ENCODE peak calls at places on chromosomes 4 and X, in nine cellular contexts. One of them, this sample, is unnamed.

GRCh38 chr4:146472404-146472803 is 49.3 kb downstream of the SLC10A7 start:
- DNase-seq in T-helper 2 cell: no peak
- DNase-seq in GM23248: no peak
- DNase-seq in CD4-positive, CD25-positive, alpha-beta regulatory T cell: no peak
- DNase-seq in right cardiac atrium: no peak
- DNase-seq in upper lobe of right lung: no peak
- DNase-seq in CD8-positive, alpha-beta memory T cell: no peak
- DNase-seq in activated T-cell treated with anti-CD3 and anti-CD28 coated beads, Interleukin-2, amount 50 U/mL, for 72 hours: no peak
- DNase-seq in head of caudate nucleus: no peak
- DNase-seq in this sample: no peak

GRCh38 chr4:142353149-142353738 is 492.9 kb downstream of the INPP4B start:
- DNase-seq in T-helper 2 cell: no peak
- DNase-seq in right cardiac atrium: no peak
- DNase-seq in head of caudate nucleus: no peak
- DNase-seq in upper lobe of right lung: no peak
- DNase-seq in activated T-cell treated with anti-CD3 and anti-CD28 coated beads, Interleukin-2, amount 50 U/mL, for 72 hours: no peak
- DNase-seq in GM23248: peak; percentile 83
- DNase-seq in CD8-positive, alpha-beta memory T cell: no peak
- DNase-seq in CD4-positive, CD25-positive, alpha-beta regulatory T cell: peak; percentile 45
- DNase-seq in this sample: no peak

GRCh38 chr4:159608434-159608833 is 505.6 kb downstream of the RAPGEF2 start:
- DNase-seq in upper lobe of right lung: no peak
- DNase-seq in T-helper 2 cell: no peak
- DNase-seq in activated T-cell treated with anti-CD3 and anti-CD28 coated beads, Interleukin-2, amount 50 U/mL, for 72 hours: no peak
- DNase-seq in head of caudate nucleus: no peak
- DNase-seq in GM23248: no peak
- DNase-seq in right cardiac atrium: no peak
- DNase-seq in CD4-positive, CD25-positive, alpha-beta regulatory T cell: no peak
- DNase-seq in CD8-positive, alpha-beta memory T cell: no peak
- DNase-seq in this sample: no peak

GRCh38 chr4:6782846-6783110 is 251 bp downstream of the KIAA0232 start:
- DNase-seq in T-helper 2 cell: no peak
- DNase-seq in GM23248: no peak
- DNase-seq in upper lobe of right lung: no peak
- DNase-seq in right cardiac atrium: no peak
- DNase-seq in CD4-positive, CD25-positive, alpha-beta regulatory T cell: no peak
- DNase-seq in CD8-positive, alpha-beta memory T cell: no peak
- DNase-seq in head of caudate nucleus: no peak
- DNase-seq in activated T-cell treated with anti-CD3 and anti-CD28 coated beads, Interleukin-2, amount 50 U/mL, for 72 hours: no peak
- DNase-seq in this sample: no peak

GRCh38 chr4:133544097-133544496 is 395.0 kb downstream of the PCDH10 start:
- DNase-seq in head of caudate nucleus: no peak
- DNase-seq in CD8-positive, alpha-beta memory T cell: no peak
- DNase-seq in upper lobe of right lung: no peak
- DNase-seq in CD4-positive, CD25-positive, alpha-beta regulatory T cell: no peak
- DNase-seq in T-helper 2 cell: no peak
- DNase-seq in GM23248: no peak
- DNase-seq in right cardiac atrium: no peak
- DNase-seq in activated T-cell treated with anti-CD3 and anti-CD28 coated beads, Interleukin-2, amount 50 U/mL, for 72 hours: no peak
- DNase-seq in this sample: no peak

GRCh38 chrX:87376896-87377295 is 140.7 kb upstream of the KLHL4 start:
- DNase-seq in upper lobe of right lung: no peak
- DNase-seq in CD8-positive, alpha-beta memory T cell: no peak
- DNase-seq in CD4-positive, CD25-positive, alpha-beta regulatory T cell: no peak
- DNase-seq in head of caudate nucleus: no peak
- DNase-seq in activated T-cell treated with anti-CD3 and anti-CD28 coated beads, Interleukin-2, amount 50 U/mL, for 72 hours: no peak
- DNase-seq in right cardiac atrium: no peak
- DNase-seq in GM23248: no peak
- DNase-seq in T-helper 2 cell: no peak
- DNase-seq in this sample: no peak

GRCh38 chrX:15854080-15854655 is 445 bp downstream of the AP1S2 start:
- DNase-seq in right cardiac atrium: peak; percentile 84
- DNase-seq in CD8-positive, alpha-beta memory T cell: peak; percentile 56
- DNase-seq in GM23248: peak; percentile 44
- DNase-seq in head of caudate nucleus: peak; percentile 53
- DNase-seq in upper lobe of right lung: peak; percentile 78
- DNase-seq in T-helper 2 cell: peak; percentile 3
- DNase-seq in activated T-cell treated with anti-CD3 and anti-CD28 coated beads, Interleukin-2, amount 50 U/mL, for 72 hours: peak; percentile 57
- DNase-seq in CD4-positive, CD25-positive, alpha-beta regulatory T cell: no peak
- DNase-seq in this sample: peak; percentile 41

GRCh38 chrX:96994088-96994487 is 110.4 kb downstream of the RPA4 start:
- DNase-seq in right cardiac atrium: no peak
- DNase-seq in CD8-positive, alpha-beta memory T cell: no peak
- DNase-seq in GM23248: no peak
- DNase-seq in T-helper 2 cell: no peak
- DNase-seq in upper lobe of right lung: no peak
- DNase-seq in CD4-positive, CD25-positive, alpha-beta regulatory T cell: no peak
- DNase-seq in head of caudate nucleus: no peak
- DNase-seq in activated T-cell treated with anti-CD3 and anti-CD28 coated beads, Interleukin-2, amount 50 U/mL, for 72 hours: no peak
- DNase-seq in this sample: no peak

GRCh38 chr4:14096406-14096965 is 469.0 kb upstream of the BOD1L1 start:
- DNase-seq in T-helper 2 cell: no peak
- DNase-seq in CD4-positive, CD25-positive, alpha-beta regulatory T cell: no peak
- DNase-seq in activated T-cell treated with anti-CD3 and anti-CD28 coated beads, Interleukin-2, amount 50 U/mL, for 72 hours: no peak
- DNase-seq in GM23248: peak; percentile 73
- DNase-seq in right cardiac atrium: no peak
- DNase-seq in head of caudate nucleus: no peak
- DNase-seq in upper lobe of right lung: no peak
- DNase-seq in CD8-positive, alpha-beta memory T cell: no peak
- DNase-seq in this sample: no peak

GRCh38 chr4:8849266-8850073 is 22.2 kb downstream of the HMX1 start:
- DNase-seq in upper lobe of right lung: peak; percentile 48
- DNase-seq in T-helper 2 cell: no peak
- DNase-seq in head of caudate nucleus: no peak
- DNase-seq in CD8-positive, alpha-beta memory T cell: peak; percentile 34
- DNase-seq in activated T-cell treated with anti-CD3 and anti-CD28 coated beads, Interleukin-2, amount 50 U/mL, for 72 hours: no peak
- DNase-seq in GM23248: no peak
- DNase-seq in CD4-positive, CD25-positive, alpha-beta regulatory T cell: no peak
- DNase-seq in right cardiac atrium: no peak
- DNase-seq in this sample: no peak

GRCh38 chr4:153929651-153930050 is 140.8 kb upstream of the SFRP2 start:
- DNase-seq in upper lobe of right lung: no peak
- DNase-seq in activated T-cell treated with anti-CD3 and anti-CD28 coated beads, Interleukin-2, amount 50 U/mL, for 72 hours: no peak
- DNase-seq in GM23248: peak; percentile 11
- DNase-seq in head of caudate nucleus: no peak
- DNase-seq in CD4-positive, CD25-positive, alpha-beta regulatory T cell: no peak
- DNase-seq in right cardiac atrium: no peak
- DNase-seq in T-helper 2 cell: no peak
- DNase-seq in CD8-positive, alpha-beta memory T cell: no peak
- DNase-seq in this sample: no peak

GRCh38 chrX:43589735-43590515 is 66.2 kb upstream of the MAOA start:
- DNase-seq in GM23248: no peak
- DNase-seq in CD4-positive, CD25-positive, alpha-beta regulatory T cell: no peak
- DNase-seq in right cardiac atrium: no peak
- DNase-seq in T-helper 2 cell: no peak
- DNase-seq in upper lobe of right lung: no peak
- DNase-seq in head of caudate nucleus: no peak
- DNase-seq in CD8-positive, alpha-beta memory T cell: no peak
- DNase-seq in activated T-cell treated with anti-CD3 and anti-CD28 coated beads, Interleukin-2, amount 50 U/mL, for 72 hours: no peak
- DNase-seq in this sample: no peak

GRCh38 chr4:11881364-11881763 is 452.7 kb upstream of the HS3ST1 start:
- DNase-seq in GM23248: no peak
- DNase-seq in head of caudate nucleus: no peak
- DNase-seq in T-helper 2 cell: no peak
- DNase-seq in CD8-positive, alpha-beta memory T cell: no peak
- DNase-seq in right cardiac atrium: no peak
- DNase-seq in activated T-cell treated with anti-CD3 and anti-CD28 coated beads, Interleukin-2, amount 50 U/mL, for 72 hours: no peak
- DNase-seq in CD4-positive, CD25-positive, alpha-beta regulatory T cell: no peak
- DNase-seq in upper lobe of right lung: no peak
- DNase-seq in this sample: no peak

GRCh38 chr4:85147481-85148076 is 181.1 kb upstream of the WDFY3 start:
- DNase-seq in CD4-positive, CD25-positive, alpha-beta regulatory T cell: no peak
- DNase-seq in upper lobe of right lung: no peak
- DNase-seq in T-helper 2 cell: no peak
- DNase-seq in GM23248: peak; percentile 78
- DNase-seq in head of caudate nucleus: peak; percentile 76
- DNase-seq in right cardiac atrium: peak; percentile 81
- DNase-seq in CD8-positive, alpha-beta memory T cell: no peak
- DNase-seq in activated T-cell treated with anti-CD3 and anti-CD28 coated beads, Interleukin-2, amount 50 U/mL, for 72 hours: peak; percentile 3
- DNase-seq in this sample: no peak

GRCh38 chr4:116323606-116324005 is 761.8 kb downstream of the TRAM1L1 start:
- DNase-seq in CD4-positive, CD25-positive, alpha-beta regulatory T cell: no peak
- DNase-seq in GM23248: no peak
- DNase-seq in head of caudate nucleus: no peak
- DNase-seq in CD8-positive, alpha-beta memory T cell: no peak
- DNase-seq in right cardiac atrium: no peak
- DNase-seq in activated T-cell treated with anti-CD3 and anti-CD28 coated beads, Interleukin-2, amount 50 U/mL, for 72 hours: no peak
- DNase-seq in upper lobe of right lung: no peak
- DNase-seq in T-helper 2 cell: no peak
- DNase-seq in this sample: no peak

GRCh38 chr4:183966371-183966770 is 61.3 kb downstream of the STOX2 start:
- DNase-seq in CD4-positive, CD25-positive, alpha-beta regulatory T cell: no peak
- DNase-seq in head of caudate nucleus: no peak
- DNase-seq in upper lobe of right lung: no peak
- DNase-seq in right cardiac atrium: no peak
- DNase-seq in GM23248: no peak
- DNase-seq in CD8-positive, alpha-beta memory T cell: no peak
- DNase-seq in T-helper 2 cell: no peak
- DNase-seq in activated T-cell treated with anti-CD3 and anti-CD28 coated beads, Interleukin-2, amount 50 U/mL, for 72 hours: no peak
- DNase-seq in this sample: no peak

GRCh38 chr4:171025776-171026175 is 787.4 kb upstream of the GALNTL6 start:
- DNase-seq in GM23248: no peak
- DNase-seq in CD4-positive, CD25-positive, alpha-beta regulatory T cell: no peak
- DNase-seq in head of caudate nucleus: no peak
- DNase-seq in CD8-positive, alpha-beta memory T cell: no peak
- DNase-seq in right cardiac atrium: no peak
- DNase-seq in upper lobe of right lung: no peak
- DNase-seq in T-helper 2 cell: no peak
- DNase-seq in activated T-cell treated with anti-CD3 and anti-CD28 coated beads, Interleukin-2, amount 50 U/mL, for 72 hours: no peak
- DNase-seq in this sample: no peak

This sample was measured in naive thymus-derived CD8-positive, alpha-beta T cell.